ENCODE peak calls at places on chromosome 1, in nine cellular contexts. Z is NCI-H187; J is fibroblast of lung; P is mesenchymal stem cell; I is stimulated activated naive CD8-positive, alpha-beta T cell treated with anti-CD3 and anti-CD28 coated beads, Interleukin-15, amount 100 ng/mL, for 72 hours; G is midbrain; H is CD4-positive, alpha-beta T cell; V is activated CD4-positive, alpha-beta T cell treated with anti-CD3 and anti-CD28 coated beads, Interleukin-2, amount 10 ng/mL, durations not matched to agents 7 days and 5 days; S is activated T-cell treated with anti-CD3 and anti-CD28 coated beads for 1 hour. N is an unnamed sample.

GRCh38 chr1:227893696-227894305 is 53.9 kb downstream of the WNT9A start:
- DNase-seq in Z (no peak), J (no peak), P (no peak), I (peak), G (no peak), H (no peak), V (no peak), S (no peak), N (no peak)

GRCh38 chr1:78122389-78122788 is 76.6 kb downstream of the GIPC2 start:
- DNase-seq in Z (no peak), J (no peak), P (no peak), I (no peak), G (no peak), H (no peak), V (no peak), S (no peak), N (no peak)

GRCh38 chr1:98702976-98703375 is 41.5 kb downstream of the SNX7 start:
- DNase-seq in Z (no peak), J (peak), P (peak), I (no peak), G (no peak), H (no peak), V (no peak), S (no peak), N (no peak)

GRCh38 chr1:196873385-196873784 is 14.5 kb upstream of the CFHR4 start:
- DNase-seq in Z (peak), J (no peak), P (no peak), I (no peak), G (no peak), H (no peak), V (no peak), S (no peak), N (no peak)

GRCh38 chr1:98025858-98026257 is 105.0 kb upstream of the DPYD start:
- DNase-seq in Z (no peak), J (no peak), P (no peak), I (no peak), G (no peak), H (no peak), V (no peak), S (no peak), N (no peak)

GRCh38 chr1:211589782-211590721 is 11.1 kb upstream of the SLC30A1 start:
- DNase-seq in Z (no peak), J (peak), P (peak), I (no peak), G (peak), H (no peak), V (no peak), S (no peak), N (no peak)

GRCh38 chr1:190179817-190180216 is 297.8 kb downstream of the BRINP3 start:
- DNase-seq in Z (no peak), J (peak), P (peak), I (no peak), G (no peak), H (no peak), V (no peak), S (no peak), N (no peak)

GRCh38 chr1:243343970-243344749 is 88.3 kb downstream of the SDCCAG8 start:
- DNase-seq in Z (peak), J (peak), P (peak), I (no peak), G (peak), H (no peak), V (no peak), S (no peak), N (peak)

GRCh38 chr1:48093147-48093546 is 96.0 kb upstream of the TRABD2B start:
- DNase-seq in Z (no peak), J (no peak), P (no peak), I (no peak), G (no peak), H (no peak), V (no peak), S (no peak), N (no peak)

GRCh38 chr1:201617157-201617556 is 78.2 kb downstream of the NAV1 start:
- DNase-seq in Z (no peak), J (no peak), P (no peak), I (no peak), G (no peak), H (no peak), V (no peak), S (no peak), N (no peak)

GRCh38 chr1:7389201-7389785 is 381.8 kb upstream of the VAMP3 start:
- DNase-seq in Z (peak), J (peak), P (peak), I (no peak), G (no peak), H (no peak), V (no peak), S (no peak), N (no peak)

GRCh38 chr1:209678981-209679539 is 3.8 kb downstream of the G0S2 start:
- DNase-seq in Z (no peak), J (no peak), P (no peak), I (no peak), G (no peak), H (no peak), V (no peak), S (no peak), N (no peak)

GRCh38 chr1:85142753-85143152 is 58.1 kb downstream of the SYDE2 start:
- DNase-seq in Z (no peak), J (no peak), P (no peak), I (no peak), G (no peak), H (no peak), V (no peak), S (no peak), N (no peak)

GRCh38 chr1:210536263-210536961 is 207.7 kb downstream of the HHAT start:
- DNase-seq in Z (no peak), J (no peak), P (no peak), I (no peak), G (no peak), H (no peak), V (no peak), S (no peak), N (no peak)

GRCh38 chr1:96730574-96731298 is 9.2 kb downstream of the PTBP2 start:
- DNase-seq in Z (no peak), J (peak), P (peak), I (no peak), G (no peak), H (no peak), V (no peak), S (no peak), N (no peak)

GRCh38 chr1:167635233-167635648 is 5.2 kb downstream of the RCSD1 start:
- DNase-seq in Z (no peak), J (no peak), P (no peak), I (no peak), G (no peak), H (no peak), V (no peak), S (no peak), N (no peak)

GRCh38 chr1:101000141-101000867 is 25.3 kb downstream of the DPH5 start:
- DNase-seq in Z (no peak), J (peak), P (no peak), I (no peak), G (no peak), H (no peak), V (no peak), S (no peak), N (no peak)

N was measured in HCT116.